ENCODE peak calls at places on chromosomes 2 and 18, in five cellular contexts. L, I, J, O and U are unnamed samples.

GRCh38 chr2:118732432-118732831 is 115.0 kb downstream of the EN1 start:
- DNase-seq in I (no peak), L (peak), O (no peak), J (no peak), U (no peak)

GRCh38 chr2:41741951-41742563 is 305.8 kb upstream of the PKDCC start:
- DNase-seq in O (no peak), J (no peak), L (no peak), I (no peak), U (no peak)

GRCh38 chr18:5370332-5370731 is 74.8 kb upstream of the ZBTB14 start:
- DNase-seq in L (peak), O (no peak), J (no peak), I (peak), U (peak)

GRCh38 chr2:25279091-25279651 is 62.6 kb downstream of the DNMT3A start:
- DNase-seq in L (peak), O (no peak), I (no peak), J (no peak), U (no peak)

GRCh38 chr2:74009577-74009976 is 24.9 kb downstream of the TET3 start:
- DNase-seq in I (no peak), L (no peak), J (no peak), O (no peak), U (no peak)

GRCh38 chr2:239671471-239671870 is 270.7 kb upstream of the HDAC4 start:
- DNase-seq in J (no peak), O (no peak), I (no peak), L (no peak), U (no peak)

GRCh38 chr2:240374085-240374907 is 61.2 kb upstream of the GPC1 start:
- DNase-seq in O (no peak), I (no peak), J (no peak), L (peak), U (peak)

GRCh38 chr18:63819780-63820179 is 44.6 kb downstream of the SERPINB7 start:
- DNase-seq in I (no peak), J (no peak), O (no peak), L (no peak), U (no peak)

GRCh38 chr2:224646242-224646846 is 61.2 kb upstream of the CUL3 start:
- DNase-seq in L (peak), I (peak), J (no peak), O (peak), U (peak)

GRCh38 chr2:105403785-105404698 is 5.2 kb upstream of the FHL2 start:
- DNase-seq in L (peak), I (peak), O (peak), J (no peak), U (peak)

GRCh38 chr2:207869784-207870778 is 100.4 kb upstream of the FZD5 start:
- DNase-seq in I (no peak), O (no peak), J (no peak), L (peak), U (no peak)

GRCh38 chr2:39379643-39380524 is 57.2 kb downstream of the MAP4K3 start:
- DNase-seq in L (peak), O (peak), J (no peak), I (peak), U (no peak)

GRCh38 chr2:39377226-39377939 is 59.7 kb downstream of the MAP4K3 start:
- DNase-seq in O (no peak), L (no peak), I (no peak), J (no peak), U (peak)

GRCh38 chr2:39381653-39382052 is 55.4 kb downstream of the MAP4K3 start:
- DNase-seq in I (peak), O (no peak), L (no peak), J (no peak), U (peak)

GRCh38 chr2:39380525-39381150 is 56.4 kb downstream of the MAP4K3 start:
- DNase-seq in O (no peak), L (peak), I (no peak), J (no peak), U (no peak)

GRCh38 chr2:39378968-39379367 is 58.1 kb downstream of the MAP4K3 start:
- DNase-seq in L (peak), O (no peak), I (no peak), J (no peak), U (no peak)
- H3K4me2 ChIP-seq in L (no peak), O (no peak), I (no peak), J (no peak), U (no peak)

GRCh38 chr2:100818606-100819364 is 1.2 kb upstream of the NPAS2 start:
- DNase-seq in I (peak), L (peak), O (peak), J (no peak), U (peak)
- H3K4me2 ChIP-seq in I (peak), L (peak), O (peak), J (peak), U (peak)

GRCh38 chr2:159265171-159265576 is 21.3 kb downstream of the WDSUB1 start:
- DNase-seq in O (peak), J (no peak), L (peak), I (peak), U (peak)

GRCh38 chr2:159270744-159271379 is 15.6 kb downstream of the WDSUB1 start:
- DNase-seq in L (no peak), I (no peak), O (no peak), J (no peak), U (no peak)

GRCh38 chr2:159272166-159272565 is 14.3 kb downstream of the WDSUB1 start:
- DNase-seq in O (no peak), I (peak), J (peak), L (no peak), U (peak)

GRCh38 chr2:159266554-159266953 is 19.9 kb downstream of the WDSUB1 start:
- DNase-seq in L (no peak), J (no peak), O (no peak), I (no peak), U (no peak)

DNA sequence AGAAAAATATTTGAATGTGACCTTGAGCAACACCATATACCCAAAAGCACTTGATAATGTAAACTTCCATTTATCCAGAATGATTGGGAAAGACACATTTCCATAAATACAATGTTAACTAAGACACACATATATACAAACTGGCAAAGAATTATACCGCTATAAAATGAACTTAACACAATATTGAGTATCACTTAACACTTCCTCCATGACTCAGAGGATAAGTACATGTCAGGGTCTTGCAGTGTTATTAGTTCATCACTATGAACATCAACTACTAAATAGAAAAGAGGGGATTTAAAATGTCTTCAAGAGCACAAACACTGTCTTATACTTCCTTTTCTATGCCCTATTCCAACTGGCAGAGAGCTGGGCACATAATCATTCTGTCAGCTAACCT is 18.6 kb downstream of the WDSUB1 start:
- DNase-seq in J (no peak), I (no peak), L (no peak), O (no peak), U (no peak)
- H3K4me2 ChIP-seq in J (no peak), I (no peak), L (no peak), O (no peak), U (no peak)

DNA sequence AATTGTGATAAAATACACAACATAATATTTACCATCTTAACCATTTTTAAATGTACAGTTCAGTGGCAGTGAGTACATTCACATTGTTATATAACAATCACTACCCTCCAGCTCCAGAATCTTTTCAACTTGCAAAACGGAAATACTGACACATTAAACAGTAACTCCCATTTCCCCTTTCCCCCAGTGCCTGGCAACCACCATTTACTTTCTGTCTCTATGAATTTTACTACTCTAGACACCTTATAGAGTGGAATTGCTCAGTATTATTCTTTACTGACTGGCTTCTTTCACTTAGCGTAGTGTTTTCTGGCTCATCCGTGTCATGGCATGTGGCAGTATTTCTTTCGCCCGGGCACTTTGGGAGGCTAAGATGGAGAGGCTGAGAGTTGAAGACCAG is 32.6 kb downstream of the FASTKD2 start:
- DNase-seq in L (no peak), O (no peak), I (no peak), J (no peak), U (no peak)
- H3K4me2 ChIP-seq in L (no peak), O (no peak), I (no peak), J (no peak), U (no peak)

GRCh38 chr18:7035807-7036206 is 81.8 kb downstream of the LAMA1 start:
- DNase-seq in L (no peak), I (no peak), O (no peak), J (no peak), U (no peak)

GRCh38 chr18:7032537-7032936 is 85.1 kb downstream of the LAMA1 start:
- DNase-seq in J (no peak), L (no peak), O (no peak), I (no peak), U (no peak)

GRCh38 chr18:7034924-7035323 is 82.7 kb downstream of the LAMA1 start:
- DNase-seq in O (no peak), J (no peak), I (no peak), L (no peak), U (no peak)

GRCh38 chr18:7037470-7037869 is 80.1 kb downstream of the LAMA1 start:
- DNase-seq in L (peak), O (no peak), J (no peak), I (no peak), U (no peak)

GRCh38 chr18:7038330-7038846 is 79.2 kb downstream of the LAMA1 start:
- DNase-seq in I (peak), O (no peak), L (peak), J (peak), U (peak)
- H3K4me2 ChIP-seq in I (no peak), O (no peak), L (peak), J (no peak), U (no peak)

GRCh38 chr18:37540424-37541121 is 25.0 kb downstream of the CELF4 start:
- DNase-seq in J (no peak), I (no peak), O (no peak), L (no peak), U (peak)

GRCh38 chr18:37541517-37541916 is 24.1 kb downstream of the CELF4 start:
- DNase-seq in O (no peak), L (no peak), J (no peak), I (no peak), U (no peak)

GRCh38 chr18:37537868-37538525 is 27.6 kb downstream of the CELF4 start:
- DNase-seq in I (peak), O (peak), J (peak), L (peak), U (peak)

GRCh38 chr18:37538526-37539205 is 26.9 kb downstream of the CELF4 start:
- DNase-seq in L (no peak), O (no peak), J (no peak), I (peak), U (peak)

DNA sequence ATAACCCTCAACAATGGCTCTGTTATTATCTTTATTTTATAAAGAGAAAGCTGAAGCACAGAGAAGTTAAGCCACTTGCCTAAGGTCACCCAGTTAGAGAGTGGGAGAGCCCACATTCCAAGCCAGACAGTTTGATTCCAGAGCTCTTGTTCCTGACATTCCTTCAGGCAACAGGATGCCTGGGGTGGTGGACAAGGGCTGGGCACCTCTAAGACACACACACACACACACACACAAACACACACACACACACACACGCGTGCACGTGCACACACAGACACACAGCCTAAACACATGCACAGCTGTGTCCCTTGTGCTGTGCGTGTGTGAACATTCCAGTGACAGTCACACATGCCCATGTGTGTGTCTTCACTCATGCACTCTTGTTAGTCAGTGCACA is 26.4 kb downstream of the CELF4 start:
- DNase-seq in J (no peak), I (peak), O (no peak), L (no peak), U (peak)
- H3K4me2 ChIP-seq in J (no peak), I (peak), O (no peak), L (no peak), U (no peak)

GRCh38 chr2:188181439-188181838 is 110.2 kb upstream of the GULP1 start:
- DNase-seq in I (peak), J (no peak), L (no peak), O (no peak), U (peak)

GRCh38 chr2:188181884-188182283 is 109.8 kb upstream of the GULP1 start:
- DNase-seq in J (no peak), I (peak), O (no peak), L (no peak), U (peak)

GRCh38 chr2:188176626-188177025 is 115.0 kb upstream of the GULP1 start:
- DNase-seq in O (no peak), J (no peak), L (peak), I (no peak), U (no peak)

GRCh38 chr2:188181035-188181434 is 110.6 kb upstream of the GULP1 start:
- DNase-seq in O (no peak), J (no peak), I (no peak), L (no peak), U (no peak)
- H3K4me2 ChIP-seq in O (no peak), J (no peak), I (peak), L (no peak), U (no peak)